ENCODE peak calls at places on chromosome X, in ten cellular contexts. I is IMR-90, S is suprapubic skin, F is HCT116, V is A549, X is breast epithelium, Y is lower leg skin, U is K562, O is adrenal gland, L is prostate gland. G is an unnamed sample.

GRCh38 chrX:155027509-155028066 is 944 bp downstream of the FUNDC2 start:
- DNase-seq in I (peak), S (no peak), F (peak), V (peak), X (no peak), Y (no peak), U (no peak), O (peak), L (peak), G (no peak)

GRCh38 chrX:12614266-12614665 is 176.9 kb upstream of the PRPS2 start:
- DNase-seq in I (no peak), S (no peak), F (no peak), V (no peak), X (no peak), Y (no peak), U (no peak), O (no peak), L (no peak), G (no peak)

GRCh38 chrX:42697544-42697943 is 80.4 kb downstream of the PPP1R2C start:
- DNase-seq in I (no peak), S (no peak), F (no peak), V (no peak), X (no peak), Y (no peak), U (no peak), O (no peak), L (no peak), G (no peak)

GRCh38 chrX:25202827-25203226 is 187.1 kb upstream of the ARX start:
- DNase-seq in I (no peak), S (no peak), F (no peak), V (no peak), X (no peak), Y (no peak), U (no peak), O (no peak), L (no peak), G (no peak)

GRCh38 chrX:11724122-11725017 is 33.7 kb upstream of the MSL3 start:
- DNase-seq in I (peak), S (no peak), F (peak), V (peak), X (no peak), Y (no peak), U (peak), O (peak), L (peak), G (no peak)

GRCh38 chrX:95318882-95319281 is 1365.8 kb upstream of the DIAPH2 start:
- DNase-seq in I (no peak), S (no peak), F (no peak), V (peak), X (no peak), Y (no peak), U (peak), O (no peak), L (no peak), G (no peak)

GRCh38 chrX:40107291-40108083 is 9.7 kb upstream of the BCOR start:
- DNase-seq in I (no peak), S (no peak), F (peak), V (peak), X (no peak), Y (peak), U (no peak), O (peak), L (peak), G (no peak)

GRCh38 chrX:125436855-125437254 is 117.2 kb downstream of the TEX13C start:
- DNase-seq in I (no peak), S (no peak), F (no peak), V (peak), X (no peak), Y (no peak), U (peak), O (no peak), L (no peak), G (no peak)

GRCh38 chrX:135528274-135528673 is 7.8 kb downstream of the INTS6L start:
- DNase-seq in I (no peak), S (no peak), F (no peak), V (no peak), X (no peak), Y (no peak), U (peak), O (no peak), L (no peak), G (no peak)

GRCh38 chrX:75038925-75039324 is 113.7 kb upstream of the NEXMIF start:
- DNase-seq in I (peak), S (no peak), F (peak), V (peak), X (no peak), Y (no peak), U (no peak), O (peak), L (no peak), G (no peak)

GRCh38 chrX:48003367-48003757 is 427 bp downstream of the ZNF182 start:
- DNase-seq in I (no peak), S (no peak), F (no peak), V (no peak), X (no peak), Y (no peak), U (peak), O (no peak), L (no peak), G (peak)

GRCh38 chrX:130216312-130216711 is 44.5 kb downstream of the RAB33A start:
- DNase-seq in I (peak), S (no peak), F (no peak), V (no peak), X (no peak), Y (no peak), U (no peak), O (no peak), L (no peak), G (no peak)

GRCh38 chrX:10156199-10157031 is at the start of gene CLCN4:
- DNase-seq in I (no peak), S (no peak), F (peak), V (peak), X (no peak), Y (no peak), U (no peak), O (peak), L (peak), G (no peak)

GRCh38 chrX:123807825-123808416 is 51.9 kb upstream of the XIAP start:
- DNase-seq in I (peak), S (no peak), F (no peak), V (no peak), X (no peak), Y (no peak), U (peak), O (no peak), L (no peak), G (no peak)

GRCh38 chrX:24216827-24217226 is 67.3 kb downstream of the ZFX start:
- DNase-seq in I (no peak), S (no peak), F (no peak), V (no peak), X (no peak), Y (no peak), U (no peak), O (no peak), L (no peak), G (no peak)

GRCh38 chrX:21658746-21659145 is 616 bp upstream of the KLHL34 start:
- DNase-seq in I (no peak), S (no peak), F (no peak), V (no peak), X (no peak), Y (no peak), U (no peak), O (no peak), L (no peak), G (no peak)

GRCh38 chrX:43880439-43880838 is 1.8 kb downstream of the MAOB start:
- DNase-seq in I (no peak), S (no peak), F (peak), V (no peak), X (no peak), Y (no peak), U (no peak), O (no peak), L (no peak), G (no peak)

GRCh38 chrX:72621619-72622485 is 49.2 kb upstream of the HDAC8 start:
- DNase-seq in I (peak), S (no peak), F (peak), V (peak), X (no peak), Y (no peak), U (no peak), O (no peak), L (no peak), G (no peak)

GRCh38 chrX:154546354-154547244 is at the start of gene G6PD:
- DNase-seq in I (peak), S (no peak), F (peak), V (peak), X (peak), Y (no peak), U (peak), O (peak), L (peak), G (peak)

GRCh38 chrX:154731881-154732280 is 19.0 kb downstream of the GAB3 start:
- DNase-seq in I (peak), S (no peak), F (no peak), V (no peak), X (no peak), Y (no peak), U (no peak), O (no peak), L (no peak), G (no peak)

GRCh38 chrX:94057385-94057784 is 383.4 kb downstream of the FAM133A start:
- DNase-seq in I (no peak), S (no peak), F (no peak), V (no peak), X (no peak), Y (no peak), U (no peak), O (no peak), L (no peak), G (no peak)

GRCh38 chrX:18640686-18641085 is 31.2 kb downstream of the RS1 start:
- DNase-seq in I (no peak), S (no peak), F (no peak), V (no peak), X (no peak), Y (no peak), U (no peak), O (no peak), L (no peak), G (no peak)

GRCh38 chrX:115018040-115018647 is 728 bp upstream of the IL13RA2 start:
- DNase-seq in I (no peak), S (no peak), F (no peak), V (no peak), X (no peak), Y (no peak), U (no peak), O (peak), L (no peak), G (no peak)

GRCh38 chrX:46873746-46874145 is 36.9 kb downstream of the RP2 start:
- DNase-seq in I (peak), S (no peak), F (no peak), V (no peak), X (no peak), Y (no peak), U (no peak), O (no peak), L (no peak), G (no peak)

GRCh38 chrX:153921070-153921469 is 5.0 kb downstream of the ARHGAP4 start:
- DNase-seq in I (no peak), S (no peak), F (no peak), V (no peak), X (no peak), Y (no peak), U (no peak), O (no peak), L (no peak), G (no peak)

GRCh38 chrX:20361081-20361889 is 94.6 kb upstream of the RPS6KA3 start:
- DNase-seq in I (peak), S (no peak), F (no peak), V (peak), X (no peak), Y (peak), U (no peak), O (peak), L (no peak), G (no peak)

GRCh38 chrX:33194876-33195433 is 16.4 kb downstream of the DMD start:
- DNase-seq in I (peak), S (no peak), F (no peak), V (no peak), X (no peak), Y (no peak), U (no peak), O (no peak), L (no peak), G (no peak)

GRCh38 chrX:54808605-54809483 is 1.3 kb downstream of the MAGED2 start:
- DNase-seq in I (peak), S (peak), F (peak), V (peak), X (peak), Y (peak), U (peak), O (peak), L (peak), G (peak)
- TF ChIP-seq POLR2A in I (no peak), S (no peak), F (no peak), V (no peak), X (no peak), Y (no peak), U (no peak), O (peak), L (peak), G (no peak)

DNA sequence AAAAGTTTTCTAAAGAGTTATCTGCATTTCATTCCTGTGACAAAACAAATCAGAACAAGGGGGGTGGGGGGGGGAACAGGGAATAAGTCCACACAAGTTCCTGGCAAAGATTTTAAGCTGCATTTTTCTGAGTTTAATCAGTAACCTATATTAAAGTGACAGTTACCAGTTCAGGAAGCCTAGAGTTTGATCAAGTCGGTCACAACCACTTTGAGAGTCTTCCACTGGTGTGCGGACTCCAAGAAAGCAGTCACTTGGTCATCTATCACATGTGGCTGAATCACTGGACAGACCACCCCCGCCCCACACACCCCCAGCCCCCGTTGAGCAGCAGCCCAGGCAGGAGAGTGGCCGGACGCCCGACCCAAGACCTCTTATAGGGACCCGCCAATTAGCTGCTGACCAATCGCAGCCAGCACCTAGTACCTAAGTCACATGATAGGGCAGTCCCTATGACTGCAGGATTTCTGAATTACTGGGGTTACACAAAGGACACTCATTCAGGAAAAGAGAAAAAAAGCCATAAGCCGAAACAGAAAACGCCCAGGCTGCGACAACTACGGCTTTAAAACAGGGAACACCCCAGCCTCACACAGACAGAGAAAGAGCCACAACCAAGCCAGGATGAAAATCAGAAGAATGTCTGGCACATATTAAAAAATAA is 569.4 kb upstream of the DIPK2B start:
- DNase-seq in I (peak), S (peak), F (no peak), V (peak), X (no peak), Y (peak), U (peak), O (peak), L (peak), G (peak)
- TF ChIP-seq POLR2A in I (peak), S (peak), F (no peak), V (no peak), X (no peak), Y (no peak), U (no peak), O (peak), L (peak), G (peak)

GRCh38 chrX:88883205-88883604 is 136.2 kb downstream of the CPXCR1 start:
- DNase-seq in I (no peak), S (no peak), F (no peak), V (peak), X (no peak), Y (no peak), U (no peak), O (no peak), L (no peak), G (no peak)
- TF ChIP-seq POLR2A in I (no peak), S (no peak), F (no peak), V (no peak), X (no peak), Y (no peak), U (no peak), O (no peak), L (no peak), G (no peak)

GRCh38 chrX:49041683-49042529 is 1.3 kb downstream of the TFE3 start:
- DNase-seq in I (peak), S (no peak), F (no peak), V (peak), X (no peak), Y (no peak), U (no peak), O (peak), L (no peak), G (no peak)
- TF ChIP-seq POLR2A in I (peak), S (no peak), F (no peak), V (no peak), X (no peak), Y (no peak), U (peak), O (peak), L (no peak), G (no peak)

GRCh38 chrX:65696613-65697012 is 29.2 kb downstream of the MSN start:
- DNase-seq in I (no peak), S (no peak), F (no peak), V (no peak), X (no peak), Y (no peak), U (no peak), O (no peak), L (no peak), G (no peak)

GRCh38 chrX:65697173-65697572 is 29.7 kb downstream of the MSN start:
- DNase-seq in I (peak), S (no peak), F (no peak), V (no peak), X (no peak), Y (no peak), U (no peak), O (no peak), L (no peak), G (no peak)

GRCh38 chrX:65695849-65696248 is 28.4 kb downstream of the MSN start:
- DNase-seq in I (no peak), S (no peak), F (no peak), V (no peak), X (no peak), Y (no peak), U (peak), O (no peak), L (no peak), G (no peak)

GRCh38 chrX:65702956-65703355 is 35.5 kb downstream of the MSN start:
- DNase-seq in I (no peak), S (no peak), F (no peak), V (no peak), X (no peak), Y (no peak), U (no peak), O (no peak), L (no peak), G (no peak)

DNA sequence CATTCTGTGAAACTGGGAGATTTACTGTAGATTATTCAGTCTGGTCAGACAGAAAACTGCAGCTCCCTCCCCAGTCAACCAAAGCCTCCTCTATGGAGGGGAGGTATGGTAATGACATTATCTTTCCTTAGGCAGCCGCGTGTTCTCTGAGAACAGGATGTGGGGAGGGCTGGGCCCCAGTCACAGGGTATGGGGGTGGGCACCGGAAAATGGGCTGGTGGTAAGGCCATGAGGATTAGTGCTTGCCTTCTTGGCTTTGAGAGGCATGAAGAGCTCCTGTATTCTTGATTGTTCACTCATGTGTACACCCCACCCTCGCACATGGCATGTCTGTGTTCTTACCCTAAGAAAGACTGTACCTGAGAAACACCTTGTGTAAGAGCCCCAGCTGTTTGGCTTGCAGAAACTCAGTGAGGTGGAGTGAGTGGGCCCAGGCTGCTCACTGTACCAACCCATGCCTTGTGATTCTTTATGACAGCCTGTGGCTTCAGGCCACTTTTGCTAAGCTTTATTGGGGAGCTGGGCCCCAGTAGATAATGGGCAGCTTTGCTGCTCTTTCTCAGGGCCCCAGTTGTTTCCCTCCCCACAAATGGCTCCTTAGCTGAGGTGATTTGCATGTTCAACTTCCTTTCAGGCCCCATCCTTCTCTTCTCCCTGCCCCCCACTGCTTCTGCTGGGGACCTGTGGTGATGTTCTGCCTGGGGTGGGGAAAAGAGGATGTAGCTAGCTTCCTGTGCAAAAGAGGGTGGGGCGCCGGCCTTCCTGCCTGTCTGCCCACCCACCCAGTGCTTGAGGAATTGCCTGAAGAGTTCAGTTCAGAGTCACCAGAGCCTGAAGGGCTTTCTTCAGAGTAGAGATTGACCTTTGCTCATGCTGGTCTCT is 30.7 kb downstream of the MSN start:
- DNase-seq in I (no peak), S (no peak), F (no peak), V (no peak), X (no peak), Y (peak), U (peak), O (peak), L (no peak), G (peak)
- TF ChIP-seq POLR2A in I (no peak), S (no peak), F (no peak), V (no peak), X (no peak), Y (no peak), U (no peak), O (no peak), L (no peak), G (no peak)

DNA sequence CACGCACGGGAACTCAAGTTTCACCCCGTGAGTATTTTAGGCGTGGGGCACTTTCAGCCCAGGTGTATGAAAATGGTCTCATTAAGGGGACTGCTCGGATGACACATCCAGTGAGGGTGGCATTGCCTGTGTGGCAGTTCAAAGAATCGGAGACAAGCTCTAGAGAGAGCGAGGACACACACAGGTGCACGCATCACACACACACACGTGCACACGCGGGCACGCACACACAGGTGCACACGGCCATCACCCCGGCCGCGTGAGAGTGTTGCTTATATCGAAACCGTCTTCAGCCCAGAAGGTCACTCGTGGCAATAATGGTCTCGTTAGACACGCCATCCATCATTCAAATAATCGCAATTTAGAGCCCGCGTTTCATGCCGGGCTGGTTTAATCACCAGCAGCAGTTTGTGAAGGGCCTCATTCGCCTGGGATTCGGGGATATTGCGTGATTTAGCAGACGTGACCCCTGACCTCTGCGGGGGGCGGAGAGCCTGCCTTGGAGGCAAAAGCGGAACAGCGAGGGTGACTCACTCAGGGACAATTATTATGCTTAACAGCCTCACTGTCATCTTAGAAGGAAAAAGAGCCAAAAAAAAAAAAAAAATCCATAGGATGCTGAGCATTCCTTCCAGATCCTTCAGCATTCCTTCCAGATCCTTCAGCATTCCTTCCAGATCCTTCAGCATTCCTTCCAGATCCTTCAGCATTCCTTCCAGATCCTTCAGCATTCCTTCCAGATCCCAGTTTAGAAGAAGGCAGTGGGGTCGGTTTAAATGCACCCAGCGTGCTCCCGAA is 89.4 kb upstream of the PPP2R3B start:
- DNase-seq in I (no peak), S (no peak), F (no peak), V (no peak), X (no peak), Y (no peak), U (no peak), O (no peak), L (no peak), G (no peak)
- TF ChIP-seq POLR2A in I (no peak), S (no peak), F (no peak), V (no peak), X (no peak), Y (no peak), U (no peak), O (no peak), L (no peak), G (no peak)

GRCh38 chrX:119482497-119483480 is 14.5 kb downstream of the SLC25A5 start:
- DNase-seq in I (peak), S (peak), F (no peak), V (peak), X (peak), Y (peak), U (peak), O (peak), L (no peak), G (peak)
- TF ChIP-seq POLR2A in I (no peak), S (no peak), F (no peak), V (peak), X (no peak), Y (no peak), U (no peak), O (peak), L (no peak), G (no peak)